ENCODE peak calls at places on chromosomes 13 and 19, in six cellular contexts. One of them, this sample, is unnamed.
A peak's percentile ranks its signal among the peaks of the same experiment; 100 is the strongest.

GRCh38 chr19:13995878-13996765 is 10.0 kb downstream of the RFX1 start:
- DNase-seq in mesenchymal stem cell: no peak
- DNase-seq in IMR-90: no peak
- DNase-seq in neuronal stem cell: no peak
- DNase-seq in H9: no peak
- DNase-seq in H1: no peak
- DNase-seq in this sample: no peak

GRCh38 chr13:58324130-58324529 is 692.6 kb downstream of the PCDH17 start:
- DNase-seq in mesenchymal stem cell: peak; percentile 17
- DNase-seq in IMR-90: no peak
- DNase-seq in neuronal stem cell: no peak
- DNase-seq in H9: no peak
- DNase-seq in H1: no peak
- DNase-seq in this sample: no peak

GRCh38 chr19:35349614-35350521 is 2.2 kb downstream of the FFAR1 start:
- DNase-seq in mesenchymal stem cell: no peak
- DNase-seq in IMR-90: no peak
- DNase-seq in neuronal stem cell: no peak
- DNase-seq in H9: peak; percentile 20
- DNase-seq in H1: no peak
- DNase-seq in this sample: no peak

GRCh38 chr13:49610176-49610575 is 18.1 kb upstream of the ARL11 start:
- DNase-seq in mesenchymal stem cell: no peak
- DNase-seq in IMR-90: no peak
- DNase-seq in neuronal stem cell: no peak
- DNase-seq in H9: no peak
- DNase-seq in H1: no peak
- DNase-seq in this sample: no peak

GRCh38 chr19:18754501-18754900 is 36.6 kb downstream of the COMP start:
- DNase-seq in mesenchymal stem cell: no peak
- DNase-seq in IMR-90: no peak
- DNase-seq in neuronal stem cell: no peak
- DNase-seq in H9: no peak
- DNase-seq in H1: no peak
- DNase-seq in this sample: no peak

GRCh38 chr19:53868892-53869804 is 1.5 kb downstream of the MYADM start:
- DNase-seq in mesenchymal stem cell: peak; percentile 93
- DNase-seq in IMR-90: peak; percentile 84
- DNase-seq in neuronal stem cell: peak; percentile 87
- DNase-seq in H9: peak; percentile 89
- DNase-seq in H1: no peak
- DNase-seq in this sample: peak; percentile 96

GRCh38 chr13:23988546-23989122 is 91.3 kb upstream of the C1QTNF9B start:
- DNase-seq in mesenchymal stem cell: no peak
- DNase-seq in IMR-90: peak; percentile 47
- DNase-seq in neuronal stem cell: no peak
- DNase-seq in H9: no peak
- DNase-seq in H1: no peak
- DNase-seq in this sample: no peak

GRCh38 chr13:66995366-66995663 is 234.8 kb downstream of the PCDH9 start:
- DNase-seq in mesenchymal stem cell: no peak
- DNase-seq in IMR-90: no peak
- DNase-seq in neuronal stem cell: no peak
- DNase-seq in H9: no peak
- DNase-seq in H1: no peak
- DNase-seq in this sample: no peak

GRCh38 chr19:3770136-3771032 is 1.6 kb downstream of the RAX2 start:
- DNase-seq in mesenchymal stem cell: no peak
- DNase-seq in IMR-90: no peak
- DNase-seq in neuronal stem cell: no peak
- DNase-seq in H9: no peak
- DNase-seq in H1: no peak
- DNase-seq in this sample: no peak

GRCh38 chr13:70457474-70457873 is 349.2 kb upstream of the KLHL1 start:
- DNase-seq in mesenchymal stem cell: peak; percentile 92
- DNase-seq in IMR-90: no peak
- DNase-seq in neuronal stem cell: no peak
- DNase-seq in H9: no peak
- DNase-seq in H1: no peak
- DNase-seq in this sample: no peak

GRCh38 chr13:34803756-34804155 is 138.3 kb upstream of the NBEA start:
- DNase-seq in mesenchymal stem cell: no peak
- DNase-seq in IMR-90: no peak
- DNase-seq in neuronal stem cell: no peak
- DNase-seq in H9: no peak
- DNase-seq in H1: no peak
- DNase-seq in this sample: no peak

GRCh38 chr19:6278740-6279619 is 795 bp downstream of the MLLT1 start:
- DNase-seq in mesenchymal stem cell: peak; percentile 9
- DNase-seq in IMR-90: no peak
- DNase-seq in neuronal stem cell: no peak
- DNase-seq in H9: no peak
- DNase-seq in H1: no peak
- DNase-seq in this sample: no peak

GRCh38 chr19:35720163-35720524 is 2.3 kb downstream of the KMT2B start:
- DNase-seq in mesenchymal stem cell: no peak
- DNase-seq in IMR-90: no peak
- DNase-seq in neuronal stem cell: no peak
- DNase-seq in H9: no peak
- DNase-seq in H1: no peak
- DNase-seq in this sample: no peak

GRCh38 chr13:92136449-92137180 is 738.2 kb downstream of the GPC5 start:
- DNase-seq in mesenchymal stem cell: peak; percentile 79
- DNase-seq in IMR-90: no peak
- DNase-seq in neuronal stem cell: no peak
- DNase-seq in H9: no peak
- DNase-seq in H1: no peak
- DNase-seq in this sample: no peak

GRCh38 chr19:10193666-10194499 is 870 bp downstream of the DNMT1 start:
- DNase-seq in mesenchymal stem cell: peak; percentile 64
- DNase-seq in IMR-90: peak; percentile 76
- DNase-seq in neuronal stem cell: peak; percentile 3
- DNase-seq in H9: peak; percentile 48
- DNase-seq in H1: no peak
- DNase-seq in this sample: peak; percentile 32

GRCh38 chr19:55347442-55348009 is 7.0 kb downstream of the COX6B2 start:
- DNase-seq in mesenchymal stem cell: no peak
- DNase-seq in IMR-90: no peak
- DNase-seq in neuronal stem cell: no peak
- DNase-seq in H9: no peak
- DNase-seq in H1: no peak
- DNase-seq in this sample: no peak

GRCh38 chr19:55346725-55347441 is 7.2 kb downstream of the KMT5C start:
- DNase-seq in mesenchymal stem cell: no peak
- DNase-seq in IMR-90: no peak
- DNase-seq in neuronal stem cell: no peak
- DNase-seq in H9: no peak
- DNase-seq in H1: no peak
- DNase-seq in this sample: no peak

GRCh38 chr19:55345818-55346724 is 6.4 kb downstream of the KMT5C start:
- DNase-seq in mesenchymal stem cell: no peak
- DNase-seq in IMR-90: no peak
- DNase-seq in neuronal stem cell: no peak
- DNase-seq in H9: no peak
- DNase-seq in H1: no peak
- DNase-seq in this sample: no peak

GRCh38 chr19:55344444-55344843 is 4.8 kb downstream of the KMT5C start:
- DNase-seq in mesenchymal stem cell: no peak
- DNase-seq in IMR-90: no peak
- DNase-seq in neuronal stem cell: no peak
- DNase-seq in H9: no peak
- DNase-seq in H1: no peak
- DNase-seq in this sample: no peak

DNA sequence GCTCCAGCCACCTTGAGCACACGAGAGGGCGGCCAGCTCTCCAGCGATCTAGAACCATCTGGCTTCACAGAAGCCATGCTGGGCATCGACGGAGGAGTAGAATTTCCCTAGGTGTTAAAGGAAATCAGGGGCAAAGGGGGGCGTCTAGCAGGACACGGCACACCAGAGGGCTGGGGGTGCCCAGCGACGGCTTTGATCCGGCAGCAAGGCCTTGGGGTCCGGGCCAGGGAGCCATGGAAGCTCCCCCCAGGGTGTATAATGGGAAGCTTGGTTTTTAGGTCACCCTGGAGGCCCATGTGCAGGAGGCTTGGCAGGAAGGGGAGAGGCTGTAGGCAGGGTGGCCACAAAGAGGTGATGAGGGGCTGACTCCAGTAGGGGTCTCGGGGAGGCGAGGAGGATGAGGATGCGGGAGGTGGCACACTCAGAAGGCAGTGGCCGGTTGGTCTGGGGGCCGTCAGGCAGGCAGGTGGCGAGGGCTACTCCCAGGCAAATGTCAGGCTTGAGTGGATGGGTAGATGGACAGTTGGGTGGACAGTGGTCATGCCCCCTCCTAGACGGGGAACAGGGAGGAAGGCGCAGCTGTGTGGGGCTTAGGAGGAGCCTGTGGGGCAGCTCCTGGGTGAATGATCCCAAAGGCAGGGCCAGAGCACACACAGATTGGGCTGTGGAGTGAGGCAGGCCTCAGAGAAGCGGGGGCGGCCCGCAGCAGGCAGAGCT is 5.6 kb downstream of the KMT5C start:
- DNase-seq in mesenchymal stem cell: no peak
- DNase-seq in IMR-90: no peak
- DNase-seq in neuronal stem cell: no peak
- DNase-seq in H9: no peak
- DNase-seq in H1: no peak
- DNase-seq in this sample: no peak
- H2BK5ac ChIP-seq in mesenchymal stem cell: no peak overlapping the region
- H2BK5ac ChIP-seq in IMR-90: no peak overlapping the region
- H2BK5ac ChIP-seq in neuronal stem cell: peak overlapping the region; percentile 29
- H2BK5ac ChIP-seq in H9: no peak overlapping the region
- H2BK5ac ChIP-seq in H1: peak overlapping the region; percentile 71
- H2BK5ac ChIP-seq in this sample: no peak overlapping the region

DNA sequence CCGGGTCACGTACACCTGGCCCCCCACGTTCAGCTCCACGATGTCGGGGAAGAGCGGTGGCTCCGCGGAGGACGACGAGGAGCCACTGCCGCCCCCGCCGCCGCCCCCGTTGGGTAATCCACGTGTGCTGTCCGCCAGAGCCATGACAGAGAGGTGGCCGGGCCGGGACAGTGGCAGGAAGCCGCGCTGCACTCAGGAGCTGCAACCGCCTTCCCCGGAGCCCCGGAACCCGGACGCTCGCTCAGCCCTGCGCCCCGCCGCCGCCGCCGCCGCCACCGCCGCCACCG is 257 bp downstream of the KCTD12 start:
- DNase-seq in mesenchymal stem cell: no peak
- DNase-seq in IMR-90: no peak
- DNase-seq in neuronal stem cell: peak; percentile 24
- DNase-seq in H9: no peak
- DNase-seq in H1: no peak
- DNase-seq in this sample: no peak
- H2BK5ac ChIP-seq in mesenchymal stem cell: no peak overlapping the region
- H2BK5ac ChIP-seq in IMR-90: no peak overlapping the region
- H2BK5ac ChIP-seq in neuronal stem cell: peak overlapping the region; percentile 39
- H2BK5ac ChIP-seq in H9: no peak overlapping the region
- H2BK5ac ChIP-seq in H1: no peak overlapping the region
- H2BK5ac ChIP-seq in this sample: no peak overlapping the region

GRCh38 chr19:48714759-48715261 is 4.7 kb downstream of the MAMSTR start:
- DNase-seq in mesenchymal stem cell: no peak
- DNase-seq in IMR-90: no peak
- DNase-seq in neuronal stem cell: no peak
- DNase-seq in H9: no peak
- DNase-seq in H1: no peak
- DNase-seq in this sample: no peak

GRCh38 chr19:48715276-48715675 is 4.2 kb downstream of the MAMSTR start:
- DNase-seq in mesenchymal stem cell: no peak
- DNase-seq in IMR-90: no peak
- DNase-seq in neuronal stem cell: no peak
- DNase-seq in H9: no peak
- DNase-seq in H1: no peak
- DNase-seq in this sample: no peak

GRCh38 chr19:48713041-48713863 is 6.3 kb downstream of the MAMSTR start:
- DNase-seq in mesenchymal stem cell: peak; percentile 68
- DNase-seq in IMR-90: peak; percentile 31
- DNase-seq in neuronal stem cell: no peak
- DNase-seq in H9: peak; percentile 83
- DNase-seq in H1: no peak
- DNase-seq in this sample: peak; percentile 91

GRCh38 chr19:48715681-48716171 is 3.8 kb downstream of the MAMSTR start:
- DNase-seq in mesenchymal stem cell: no peak
- DNase-seq in IMR-90: no peak
- DNase-seq in neuronal stem cell: no peak
- DNase-seq in H9: peak; percentile 27
- DNase-seq in H1: no peak
- DNase-seq in this sample: no peak

DNA sequence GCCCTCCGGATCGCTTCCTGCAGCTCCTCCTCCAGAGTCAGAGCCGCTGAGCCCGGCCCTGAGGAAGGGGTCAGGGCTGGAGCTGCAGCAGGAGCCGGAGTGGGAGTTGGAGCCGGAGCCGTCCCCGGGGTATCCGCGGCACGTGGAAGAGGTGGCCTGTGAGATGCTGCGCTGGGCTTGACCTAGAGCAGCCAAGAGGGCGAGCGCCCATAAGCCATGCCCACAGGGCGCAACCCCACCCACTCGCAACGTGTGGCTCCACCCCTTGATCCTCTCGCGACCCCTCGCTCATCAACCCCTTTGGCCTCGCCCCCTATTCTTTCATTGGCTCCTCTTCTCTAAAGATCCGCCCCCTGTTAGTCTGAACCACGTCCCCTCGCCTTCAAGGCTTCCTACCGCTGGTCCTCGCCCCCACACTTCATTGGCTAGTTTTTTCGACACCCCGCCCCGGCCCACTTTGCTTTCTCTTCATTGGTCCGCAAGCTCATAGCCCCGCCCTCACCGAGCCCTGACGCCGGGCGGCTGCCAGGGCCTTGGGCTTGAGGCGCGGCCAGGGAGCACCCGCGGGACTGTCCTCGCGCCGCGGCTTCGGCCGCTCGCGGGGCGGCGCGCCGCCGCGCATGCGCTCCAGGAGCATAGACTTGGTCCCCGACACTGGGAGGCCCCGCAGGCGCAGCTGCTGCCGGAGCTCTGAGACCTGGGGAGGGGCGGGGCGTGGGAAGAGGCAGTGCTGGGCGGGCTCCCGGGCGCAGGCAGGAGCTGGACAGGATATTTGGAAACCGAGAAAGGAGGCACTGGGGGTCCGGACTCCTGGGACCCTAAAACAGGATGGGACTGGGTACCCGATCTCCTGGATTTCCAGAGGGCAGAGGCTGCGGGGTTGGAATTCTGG is 5.4 kb downstream of the MAMSTR start:
- DNase-seq in mesenchymal stem cell: peak; percentile 100
- DNase-seq in IMR-90: peak; percentile 98
- DNase-seq in neuronal stem cell: peak; percentile 100
- DNase-seq in H9: peak; percentile 99
- DNase-seq in H1: peak; percentile 98
- DNase-seq in this sample: peak; percentile 100
- H2BK5ac ChIP-seq in mesenchymal stem cell: peak overlapping the region; percentile 83
- H2BK5ac ChIP-seq in IMR-90: peak overlapping the region; percentile 46
- H2BK5ac ChIP-seq in neuronal stem cell: peak overlapping the region; percentile 87
- H2BK5ac ChIP-seq in H9: no peak overlapping the region
- H2BK5ac ChIP-seq in H1: peak overlapping the region; percentile 71
- H2BK5ac ChIP-seq in this sample: no peak overlapping the region

DNA sequence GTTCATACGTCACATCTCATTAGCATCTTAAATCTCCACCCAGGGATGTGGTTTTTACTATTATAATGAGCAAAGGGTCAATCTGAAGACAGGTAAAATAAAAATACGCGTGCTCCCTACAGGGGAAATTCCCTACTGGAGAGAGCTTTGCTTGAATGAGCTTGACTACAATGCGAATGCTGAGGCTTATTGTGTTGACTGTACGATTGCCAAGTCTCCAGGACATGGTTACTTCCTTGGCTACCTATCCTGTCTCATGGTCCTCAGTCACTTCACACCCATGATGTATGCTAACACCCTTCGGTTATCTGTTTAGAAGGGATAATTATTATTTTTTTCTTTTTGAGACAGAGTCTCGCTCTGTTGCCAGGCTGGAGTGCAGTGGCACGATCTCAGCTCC is 61.7 kb downstream of the ZNF627 start:
- DNase-seq in mesenchymal stem cell: no peak
- DNase-seq in IMR-90: no peak
- DNase-seq in neuronal stem cell: no peak
- DNase-seq in H9: no peak
- DNase-seq in H1: no peak
- DNase-seq in this sample: no peak
- H2BK5ac ChIP-seq in mesenchymal stem cell: no peak overlapping the region
- H2BK5ac ChIP-seq in IMR-90: no peak overlapping the region
- H2BK5ac ChIP-seq in neuronal stem cell: no peak overlapping the region
- H2BK5ac ChIP-seq in H9: no peak overlapping the region
- H2BK5ac ChIP-seq in H1: no peak overlapping the region
- H2BK5ac ChIP-seq in this sample: no peak overlapping the region

This sample was measured in mesendoderm.